ENCODE peak calls at places on chromosome 22, in eight cellular contexts. One of them, this sample, is unnamed.

GRCh38 chr22:17483670-17484372 is 79.5 kb upstream of the SLC25A18 start:
- DNase-seq in GM23248: no peak
- DNase-seq in activated T-helper 1 cell treated with Interleukin-2 at 50 U/mL for 16 hours: no peak
- DNase-seq in NCI-H2081: no peak
- DNase-seq in mesothelial cell of epicardium: no peak
- DNase-seq in H7: no peak
- DNase-seq in fibroblast of villous mesenchyme: no peak
- DNase-seq in SW 1271: no peak
- DNase-seq in this sample: no peak

GRCh38 chr22:37431366-37431765 is 4.1 kb upstream of the ELFN2 start:
- DNase-seq in NCI-H2081: no peak
- DNase-seq in fibroblast of villous mesenchyme: no peak
- DNase-seq in activated T-helper 1 cell treated with Interleukin-2 at 50 U/mL for 16 hours: no peak
- DNase-seq in mesothelial cell of epicardium: no peak
- DNase-seq in H7: no peak
- DNase-seq in GM23248: peak; percentile 17
- DNase-seq in SW 1271: no peak
- DNase-seq in this sample: no peak

GRCh38 chr22:19174106-19175025 is 4.2 kb downstream of the SLC25A1 start:
- DNase-seq in mesothelial cell of epicardium: no peak
- DNase-seq in activated T-helper 1 cell treated with Interleukin-2 at 50 U/mL for 16 hours: no peak
- DNase-seq in H7: peak; percentile 69
- DNase-seq in GM23248: peak; percentile 87
- DNase-seq in fibroblast of villous mesenchyme: peak; percentile 53
- DNase-seq in SW 1271: no peak
- DNase-seq in NCI-H2081: no peak
- DNase-seq in this sample: peak; percentile 72

GRCh38 chr22:42994917-42995562 is 19.9 kb downstream of the PACSIN2 start:
- DNase-seq in mesothelial cell of epicardium: no peak
- DNase-seq in fibroblast of villous mesenchyme: peak; percentile 95
- DNase-seq in activated T-helper 1 cell treated with Interleukin-2 at 50 U/mL for 16 hours: no peak
- DNase-seq in SW 1271: no peak
- DNase-seq in H7: no peak
- DNase-seq in NCI-H2081: no peak
- DNase-seq in GM23248: peak; percentile 95
- DNase-seq in this sample: peak; percentile 68

GRCh38 chr22:39570226-39570625 is 327 bp upstream of the CACNA1I start:
- DNase-seq in SW 1271: no peak
- DNase-seq in GM23248: no peak
- DNase-seq in mesothelial cell of epicardium: no peak
- DNase-seq in NCI-H2081: no peak
- DNase-seq in H7: no peak
- DNase-seq in fibroblast of villous mesenchyme: no peak
- DNase-seq in activated T-helper 1 cell treated with Interleukin-2 at 50 U/mL for 16 hours: no peak
- DNase-seq in this sample: no peak

GRCh38 chr22:20393705-20394476 is at the start of gene ZNF74:
- DNase-seq in mesothelial cell of epicardium: peak; percentile 87
- DNase-seq in NCI-H2081: peak; percentile 90
- DNase-seq in GM23248: peak; percentile 97
- DNase-seq in fibroblast of villous mesenchyme: peak; percentile 91
- DNase-seq in H7: peak; percentile 88
- DNase-seq in SW 1271: peak; percentile 69
- DNase-seq in activated T-helper 1 cell treated with Interleukin-2 at 50 U/mL for 16 hours: peak; percentile 80
- DNase-seq in this sample: peak; percentile 88

GRCh38 chr22:50008151-50009040 is 4.2 kb downstream of the IL17REL start:
- DNase-seq in mesothelial cell of epicardium: no peak
- DNase-seq in NCI-H2081: peak; percentile 86
- DNase-seq in activated T-helper 1 cell treated with Interleukin-2 at 50 U/mL for 16 hours: no peak
- DNase-seq in GM23248: no peak
- DNase-seq in fibroblast of villous mesenchyme: no peak
- DNase-seq in SW 1271: no peak
- DNase-seq in H7: peak; percentile 76
- DNase-seq in this sample: no peak

GRCh38 chr22:35734517-35734827 is 16.8 kb downstream of the APOL5 start:
- DNase-seq in GM23248: no peak
- DNase-seq in NCI-H2081: no peak
- DNase-seq in mesothelial cell of epicardium: no peak
- DNase-seq in SW 1271: no peak
- DNase-seq in fibroblast of villous mesenchyme: no peak
- DNase-seq in H7: no peak
- DNase-seq in activated T-helper 1 cell treated with Interleukin-2 at 50 U/mL for 16 hours: no peak
- DNase-seq in this sample: no peak

GRCh38 chr22:24230911-24231656 is 13.8 kb downstream of the GGT5 start:
- DNase-seq in NCI-H2081: no peak
- DNase-seq in GM23248: peak; percentile 11
- DNase-seq in H7: peak; percentile 95
- DNase-seq in fibroblast of villous mesenchyme: no peak
- DNase-seq in mesothelial cell of epicardium: no peak
- DNase-seq in SW 1271: no peak
- DNase-seq in activated T-helper 1 cell treated with Interleukin-2 at 50 U/mL for 16 hours: peak; percentile 46
- DNase-seq in this sample: peak; percentile 41

GRCh38 chr22:48639021-48639795 is 1188.5 kb downstream of the BRD1 start:
- DNase-seq in NCI-H2081: no peak
- DNase-seq in SW 1271: no peak
- DNase-seq in fibroblast of villous mesenchyme: no peak
- DNase-seq in H7: no peak
- DNase-seq in mesothelial cell of epicardium: no peak
- DNase-seq in GM23248: no peak
- DNase-seq in activated T-helper 1 cell treated with Interleukin-2 at 50 U/mL for 16 hours: no peak
- DNase-seq in this sample: no peak

GRCh38 chr22:22692707-22693530 is 48.5 kb downstream of the GGTLC2 start:
- DNase-seq in GM23248: peak; percentile 81
- DNase-seq in SW 1271: no peak
- DNase-seq in mesothelial cell of epicardium: peak; percentile 75
- DNase-seq in fibroblast of villous mesenchyme: peak; percentile 55
- DNase-seq in NCI-H2081: peak; percentile 56
- DNase-seq in H7: peak; percentile 90
- DNase-seq in activated T-helper 1 cell treated with Interleukin-2 at 50 U/mL for 16 hours: peak; percentile 53
- DNase-seq in this sample: peak; percentile 55

GRCh38 chr22:39997421-39997820 is 2.7 kb downstream of the FAM83F start:
- DNase-seq in fibroblast of villous mesenchyme: no peak
- DNase-seq in NCI-H2081: no peak
- DNase-seq in activated T-helper 1 cell treated with Interleukin-2 at 50 U/mL for 16 hours: no peak
- DNase-seq in GM23248: no peak
- DNase-seq in SW 1271: no peak
- DNase-seq in mesothelial cell of epicardium: no peak
- DNase-seq in H7: no peak
- DNase-seq in this sample: no peak

GRCh38 chr22:33658775-33659174 is 261.5 kb downstream of the LARGE1 start:
- DNase-seq in fibroblast of villous mesenchyme: peak; percentile 69
- DNase-seq in NCI-H2081: no peak
- DNase-seq in activated T-helper 1 cell treated with Interleukin-2 at 50 U/mL for 16 hours: no peak
- DNase-seq in H7: no peak
- DNase-seq in SW 1271: no peak
- DNase-seq in GM23248: peak; percentile 56
- DNase-seq in mesothelial cell of epicardium: no peak
- DNase-seq in this sample: peak; percentile 54

This sample was measured in adrenal gland.